ENCODE peak calls at places on chromosomes 6 and 20, in seven cellular contexts. N is mucosa of descending colon; C is stimulated activated CD8-positive, alpha-beta memory T cell treated with anti-CD3 and anti-CD28 coated beads, Interleukin-15, amount 100 ng/mL, for 4 hours; P is RPMI8226; H is iris pigment epithelial cell; O is RWPE1; T is caudate nucleus. G is an unnamed sample.

GRCh38 chr6:69732640-69733039 is 64.2 kb downstream of the LMBRD1 start:
- DNase-seq in H (peak; percentile 12), C (no peak), P (peak; percentile 20), N (no peak), T (no peak), O (peak; percentile 2), G (no peak)

GRCh38 chr6:131978522-131978921 is 27.4 kb upstream of the CCN2 start:
- DNase-seq in T (no peak), P (no peak), N (no peak), O (no peak), C (no peak), H (no peak), G (no peak)

GRCh38 chr6:49607391-49607982 is 29.2 kb downstream of the RHAG start:
- DNase-seq in O (peak; percentile 34), T (no peak), N (no peak), H (no peak), P (no peak), C (no peak), G (no peak)

GRCh38 chr6:41939848-41940758 is 1.5 kb downstream of the CCND3 start:
- DNase-seq in T (no peak), H (peak; percentile 58), N (peak; percentile 77), P (no peak), O (no peak), C (no peak), G (no peak)

GRCh38 chr6:122715725-122716124 is 63.8 kb upstream of the FABP7 start:
- DNase-seq in P (no peak), N (no peak), O (no peak), H (peak; percentile 65), C (no peak), T (no peak), G (no peak)

GRCh38 chr6:21679761-21680265 is 86.3 kb downstream of the SOX4 start:
- DNase-seq in O (peak; percentile 48), T (no peak), C (no peak), P (no peak), H (peak; percentile 91), N (no peak), G (peak; percentile 56)

GRCh38 chr6:654136-654535 is 2.8 kb downstream of the HUS1B start:
- DNase-seq in N (no peak), T (no peak), H (no peak), P (no peak), O (no peak), C (no peak), G (no peak)

GRCh38 chr6:3457710-3458605 is 1.1 kb upstream of the SLC22A23 start:
- DNase-seq in H (peak; percentile 41), O (peak; percentile 34), T (peak; percentile 68), C (no peak), P (peak; percentile 88), N (peak; percentile 77), G (no peak)

GRCh38 chr6:17741507-17741906 is 34.8 kb upstream of the NUP153 start:
- DNase-seq in C (no peak), P (no peak), N (no peak), T (no peak), H (no peak), O (peak; percentile 32), G (no peak)

GRCh38 chr20:37359331-37359730 is 13.4 kb downstream of the SRC start:
- DNase-seq in C (no peak), P (no peak), T (no peak), O (no peak), H (no peak), N (no peak), G (no peak)

G was measured in GM04503.